ENCODE peak calls at places on chromosomes 16 and 17, in six cellular contexts. W, H, U, R, O and V are unnamed samples. For H3K9me2, the result is how much of the 10 kb centered on the place peaks cover.

GRCh38 chr17:50947844-50948514 is 81.8 kb upstream of the TOB1 start:
- DNase-seq in W (no peak), H (peak), U (no peak), R (no peak), O (no peak), V (peak)

GRCh38 chr16:55499951-55500350 is 8.9 kb upstream of the LPCAT2 start:
- DNase-seq in W (no peak), H (peak), U (no peak), R (peak), O (no peak), V (peak)

GRCh38 chr17:42112552-42113176 is at the start of gene DHX58:
- DNase-seq in W (peak), H (no peak), U (peak), R (peak), O (peak), V (peak)

GRCh38 chr16:27844826-27845225 is 218.7 kb downstream of the GSG1L start:
- DNase-seq in W (no peak), H (no peak), U (no peak), R (no peak), O (no peak), V (no peak)

GRCh38 chr17:35932576-35932975 is 2.0 kb upstream of the RDM1 start:
- DNase-seq in W (no peak), H (no peak), U (no peak), R (no peak), O (no peak), V (no peak)

GRCh38 chr16:9102943-9103342 is 11.5 kb downstream of the HAPSTR1 start:
- DNase-seq in W (no peak), H (no peak), U (no peak), R (no peak), O (no peak), V (no peak)

GRCh38 chr16:50425648-50426047 is 56.9 kb upstream of the BRD7 start:
- DNase-seq in W (no peak), H (no peak), U (no peak), R (no peak), O (no peak), V (no peak)

GRCh38 chr17:45368661-45369060 is 51.8 kb upstream of the MAP3K14 start:
- DNase-seq in W (no peak), H (no peak), U (no peak), R (peak), O (no peak), V (no peak)

GRCh38 chr16:515175-515962 is 12.1 kb upstream of the CAPN15 start:
- DNase-seq in W (no peak), H (no peak), U (no peak), R (no peak), O (no peak), V (no peak)

GRCh38 chr16:53949716-53950410 is 245.9 kb downstream of the FTO start:
- DNase-seq in W (no peak), H (no peak), U (no peak), R (no peak), O (no peak), V (no peak)

GRCh38 chr17:82227629-82228277 is 1.1 kb upstream of the SLC16A3 start:
- DNase-seq in W (no peak), H (no peak), U (no peak), R (no peak), O (no peak), V (no peak)

GRCh38 chr17:62825182-62825581 is 17.1 kb upstream of the MARCHF10 start:
- DNase-seq in W (no peak), H (no peak), U (no peak), R (no peak), O (no peak), V (no peak)

GRCh38 chr16:30381351-30382041 is 865 bp downstream of the SEPTIN1 start:
- DNase-seq in W (peak), H (no peak), U (no peak), R (no peak), O (no peak), V (no peak)

GRCh38 chr16:75679366-75679765 is 2.6 kb upstream of the CPHXL2 start:
- DNase-seq in W (no peak), H (no peak), U (no peak), R (peak), O (no peak), V (no peak)

GRCh38 chr17:67372751-67373150 is 4.3 kb upstream of the PITPNC1 start:
- DNase-seq in W (no peak), H (peak), U (no peak), R (no peak), O (no peak), V (peak)

GRCh38 chr16:75351183-75351582 is 82.1 kb downstream of the CFDP1 start:
- DNase-seq in W (no peak), H (peak), U (no peak), R (peak), O (no peak), V (peak)

GRCh38 chr16:28183930-28184329 is 27.8 kb downstream of the XPO6 start:
- DNase-seq in W (no peak), H (no peak), U (no peak), R (no peak), O (no peak), V (no peak)

GRCh38 chr17:7440823-7441174 is 1.5 kb downstream of the FGF11 start:
- DNase-seq in W (no peak), H (peak), U (peak), R (peak), O (no peak), V (no peak)

GRCh38 chr17:27315322-27315721 is 21.4 kb downstream of the WSB1 start:
- DNase-seq in W (no peak), H (no peak), U (no peak), R (peak), O (no peak), V (no peak)

GRCh38 chr16:73214825-73215481 is 167.0 kb upstream of the ZFHX3 start:
- DNase-seq in W (no peak), H (no peak), U (no peak), R (peak), O (no peak), V (no peak)

GRCh38 chr17:79038545-79039135 is 14.7 kb downstream of the C1QTNF1 start:
- DNase-seq in W (no peak), H (peak), U (no peak), R (peak), O (no peak), V (no peak)

GRCh38 chr17:40938981-40939380 is 1.5 kb upstream of the KRT23 start:
- DNase-seq in W (no peak), H (no peak), U (no peak), R (peak), O (no peak), V (no peak)

GRCh38 chr17:32396343-32396742 is 46.4 kb downstream of the ZNF207 start:
- DNase-seq in W (no peak), H (no peak), U (no peak), R (no peak), O (no peak), V (no peak)

GRCh38 chr16:84864266-84864955 is 44.6 kb downstream of the CRISPLD2 start:
- DNase-seq in W (peak), H (no peak), U (no peak), R (no peak), O (no peak), V (no peak)

GRCh38 chr17:2400474-2400866 is 390 bp downstream of the MNT start:
- DNase-seq in W (peak), H (peak), U (peak), R (peak), O (peak), V (no peak)

DNA sequence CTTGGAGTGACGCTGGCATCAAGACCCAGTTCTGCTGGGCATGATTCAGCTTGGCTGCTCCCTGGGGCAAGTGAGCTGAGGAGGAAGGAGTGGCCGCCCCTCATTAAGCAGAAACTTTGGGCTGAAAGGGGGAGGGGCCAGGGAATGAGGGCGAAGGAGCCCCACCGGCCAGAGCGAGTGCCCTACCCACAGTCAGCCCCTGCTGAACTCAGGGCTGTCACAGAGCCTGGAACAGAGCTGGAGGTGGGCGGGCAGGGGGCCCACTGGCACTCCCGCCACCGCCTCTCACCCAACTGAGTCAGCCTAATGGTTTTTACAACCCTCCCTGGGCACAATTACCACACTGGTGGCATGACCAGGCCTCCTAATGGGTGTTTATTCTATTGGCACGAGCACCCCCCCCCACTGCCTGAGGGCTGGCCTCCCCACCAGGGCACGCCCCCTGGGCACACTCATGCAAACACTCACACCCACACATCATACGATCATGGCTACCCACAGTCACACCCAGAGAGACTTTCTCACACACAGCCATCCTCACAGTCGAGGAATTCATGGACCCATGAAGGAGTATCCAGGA is 19.2 kb downstream of the UNC119 start:
- DNase-seq in W (no peak), H (no peak), U (no peak), R (peak), O (no peak), V (no peak)
- H3K9me2 ChIP-seq in W (under half), H (under half), U (under half), R (under half), O (under half), V (under half)

DNA sequence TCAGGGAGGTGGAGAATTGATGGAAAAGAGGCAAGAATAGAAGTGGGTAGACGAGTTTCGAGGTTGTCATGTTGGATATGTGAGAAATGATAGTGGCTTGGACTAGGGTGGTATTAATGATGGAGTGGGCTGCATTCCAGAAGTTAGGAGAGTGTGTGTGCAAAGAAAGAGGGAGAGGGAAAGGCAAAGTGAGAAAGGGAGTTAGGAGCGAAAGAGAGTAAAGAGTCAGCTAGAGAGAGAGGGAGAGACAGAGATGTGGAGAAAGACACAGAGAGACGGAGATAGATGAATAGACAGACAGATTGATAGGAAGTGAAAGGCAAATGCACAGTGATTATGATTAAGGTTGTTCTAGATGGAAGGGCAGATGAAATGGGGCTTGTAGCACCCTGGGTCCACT is 5.4 kb upstream of the GPR139 start:
- DNase-seq in W (no peak), H (no peak), U (no peak), R (no peak), O (no peak), V (no peak)
- H3K9me2 ChIP-seq in W (under half), H (under half), U (under half), R (under half), O (under half), V (under half)

GRCh38 chr16:2166263-2167080 is 10.9 kb downstream of the TRAF7 start:
- DNase-seq in W (no peak), H (no peak), U (no peak), R (no peak), O (no peak), V (no peak)
- H3K9me2 ChIP-seq in W (under half), H (under half), U (under half), R (under half), O (under half), V (under half)

GRCh38 chr17:61467416-61468262 is 15.4 kb downstream of the TBX4 start:
- DNase-seq in W (peak), H (peak), U (peak), R (peak), O (no peak), V (peak)
- H3K9me2 ChIP-seq in W (under half), H (under half), U (under half), R (under half), O (under half), V (under half)

GRCh38 chr16:65005696-65006095 is 116.2 kb downstream of the CDH11 start:
- DNase-seq in W (no peak), H (no peak), U (no peak), R (no peak), O (no peak), V (no peak)

GRCh38 chr16:65000654-65001053 is 121.2 kb downstream of the CDH11 start:
- DNase-seq in W (no peak), H (no peak), U (no peak), R (no peak), O (no peak), V (no peak)

GRCh38 chr16:64997121-64997520 is 124.7 kb downstream of the CDH11 start:
- DNase-seq in W (no peak), H (no peak), U (no peak), R (no peak), O (no peak), V (no peak)

GRCh38 chr16:65004570-65004969 is 117.3 kb downstream of the CDH11 start:
- DNase-seq in W (no peak), H (no peak), U (no peak), R (no peak), O (no peak), V (no peak)

DNA sequence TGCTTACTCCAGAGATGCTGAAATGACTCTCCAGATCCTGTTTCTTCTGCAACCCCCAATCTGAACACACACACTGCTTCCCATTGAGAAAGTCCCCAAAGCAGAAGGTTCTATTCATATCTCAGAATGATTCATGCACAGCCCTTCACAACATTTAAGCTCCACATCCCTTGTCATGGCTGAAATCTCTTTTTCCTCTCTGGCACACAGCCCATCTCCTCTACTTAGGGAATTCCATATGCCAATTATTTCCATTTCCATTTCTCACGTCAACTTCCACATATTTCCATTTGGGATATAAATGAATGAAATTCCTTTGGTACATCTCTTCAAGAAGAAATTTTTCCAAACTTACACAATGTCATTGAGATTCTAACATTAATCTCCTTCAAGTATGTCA is 119.6 kb downstream of the CDH11 start:
- DNase-seq in W (no peak), H (no peak), U (no peak), R (peak), O (no peak), V (no peak)
- H3K9me2 ChIP-seq in W (under half), H (under half), U (under half), R (under half), O (under half), V (under half)